ENCODE peak calls at places on chromosomes 13 and 19, in five cellular contexts. S is GM23248, Y is H1, H is AML-193, V is GM04503. I is an unnamed sample.

GRCh38 chr13:114309806-114310410 is 4.4 kb upstream of the CHAMP1 start:
- DNase-seq in S (no peak), Y (peak), H (no peak), V (no peak), I (no peak)

GRCh38 chr19:1931445-1931844 is 9.5 kb upstream of the CSNK1G2 start:
- DNase-seq in S (no peak), Y (no peak), H (no peak), V (no peak), I (no peak)

GRCh38 chr19:52722062-52723005 is 12.5 kb downstream of the ZNF611 start:
- DNase-seq in S (peak), Y (no peak), H (no peak), V (peak), I (peak)

GRCh38 chr19:32489971-32490370 is 84.4 kb downstream of the DPY19L3 start:
- DNase-seq in S (no peak), Y (no peak), H (no peak), V (peak), I (peak)

GRCh38 chr19:49430172-49430677 is 5.0 kb downstream of the GFY start:
- DNase-seq in S (no peak), Y (no peak), H (no peak), V (no peak), I (no peak)

GRCh38 chr19:45177817-45178261 is at the start of gene TRAPPC6A:
- DNase-seq in S (peak), Y (no peak), H (peak), V (peak), I (peak)

GRCh38 chr19:18156841-18157464 is 4.0 kb downstream of the PIK3R2 start:
- DNase-seq in S (peak), Y (no peak), H (no peak), V (peak), I (peak)

GRCh38 chr19:57280913-57281425 is 684 bp downstream of the ZNF460 start:
- DNase-seq in S (peak), Y (no peak), H (peak), V (no peak), I (no peak)

GRCh38 chr19:27805848-27806247 is 1407.1 kb downstream of the UQCRFS1 start:
- DNase-seq in S (no peak), Y (no peak), H (no peak), V (no peak), I (no peak)

GRCh38 chr13:25687622-25688225 is 315.9 kb downstream of the ATP8A2 start:
- DNase-seq in S (no peak), Y (no peak), H (no peak), V (no peak), I (no peak)

GRCh38 chr13:59861676-59862075 is 302.1 kb downstream of the DIAPH3 start:
- DNase-seq in S (no peak), Y (no peak), H (no peak), V (no peak), I (no peak)

GRCh38 chr13:23510979-23511735 is 59.1 kb upstream of the TNFRSF19 start:
- DNase-seq in S (peak), Y (no peak), H (peak), V (no peak), I (peak)

GRCh38 chr13:27079421-27079958 is 92.1 kb downstream of the USP12 start:
- DNase-seq in S (peak), Y (no peak), H (peak), V (peak), I (peak)

GRCh38 chr19:5128251-5128931 is 159.5 kb downstream of the KDM4B start:
- DNase-seq in S (peak), Y (no peak), H (no peak), V (peak), I (peak)

GRCh38 chr13:90613076-90613795 is 734.3 kb upstream of the MIR17HG start:
- DNase-seq in S (no peak), Y (no peak), H (no peak), V (no peak), I (no peak)

GRCh38 chr13:52104624-52105023 is 24.2 kb downstream of the NEK5 start:
- DNase-seq in S (peak), Y (no peak), H (peak), V (no peak), I (peak)

GRCh38 chr19:47973529-47973928 is 18.4 kb downstream of the BSPH1 start:
- DNase-seq in S (no peak), Y (no peak), H (no peak), V (no peak), I (no peak)

GRCh38 chr13:73334459-73334858 is 275.7 kb downstream of the KLF5 start:
- DNase-seq in S (peak), Y (no peak), H (no peak), V (no peak), I (peak)

GRCh38 chr13:103275079-103275478 is 208.9 kb upstream of the SLC10A2 start:
- DNase-seq in S (no peak), Y (no peak), H (no peak), V (no peak), I (no peak)

GRCh38 chr19:52369463-52370340 is at the start of gene ZNF880:
- DNase-seq in S (peak), Y (peak), H (no peak), V (peak), I (peak)

GRCh38 chr13:112693831-112694497 is 4.1 kb downstream of the ATP11A start:
- DNase-seq in S (peak), Y (no peak), H (peak), V (peak), I (peak)

GRCh38 chr19:40612831-40613668 is 11.9 kb downstream of the LTBP4 start:
- DNase-seq in S (peak), Y (peak), H (no peak), V (no peak), I (peak)

GRCh38 chr13:111912991-111913781 is 153.8 kb upstream of the SOX1 start:
- DNase-seq in S (no peak), Y (peak), H (no peak), V (no peak), I (no peak)

GRCh38 chr13:85575110-85575509 is 224.1 kb downstream of the SLITRK6 start:
- DNase-seq in S (no peak), Y (no peak), H (no peak), V (no peak), I (no peak)

GRCh38 chr19:8506402-8506957 is 4.0 kb upstream of the PRAM1 start:
- DNase-seq in S (no peak), Y (no peak), H (no peak), V (no peak), I (no peak)

GRCh38 chr19:16376241-16376640 is 51.6 kb downstream of the KLF2 start:
- DNase-seq in S (no peak), Y (no peak), H (no peak), V (no peak), I (no peak)

GRCh38 chr13:110023729-110024645 is 237.6 kb upstream of the IRS2 start:
- DNase-seq in S (no peak), Y (no peak), H (no peak), V (no peak), I (peak)

GRCh38 chr19:43872547-43873336 is 45.6 kb downstream of the ZNF283 start:
- DNase-seq in S (no peak), Y (no peak), H (no peak), V (no peak), I (peak)

GRCh38 chr19:35065574-35065973 is 24.1 kb downstream of the HPN start:
- DNase-seq in S (no peak), Y (no peak), H (no peak), V (no peak), I (no peak)